ENCODE peak calls at places on chromosomes 5 and 9, in eight cellular contexts. V, E, G, K, I, A, Y and T are unnamed samples. For H3K9me3, the result is how much of the 10 kb centered on the place peaks cover.

GRCh38 chr9:76266649-76267627 is 127.3 kb downstream of the RFK start:
- DNase-seq in V (no peak), E (peak), G (no peak), K (no peak), I (no peak), A (no peak), Y (no peak), T (no peak)

GRCh38 chr9:128316421-128316820 is 5.8 kb downstream of the TRUB2 start:
- DNase-seq in V (no peak), E (no peak), G (no peak), K (no peak), I (no peak), A (no peak), Y (no peak), T (no peak)

GRCh38 chr5:55383254-55383653 is 75.5 kb downstream of the MTREX start:
- DNase-seq in V (no peak), E (no peak), G (no peak), K (no peak), I (no peak), A (no peak), Y (no peak), T (no peak)

GRCh38 chr9:126844085-126844484 is 16.4 kb upstream of the ZBTB34 start:
- DNase-seq in V (no peak), E (no peak), G (peak), K (no peak), I (no peak), A (peak), Y (no peak), T (no peak)

GRCh38 chr9:124721109-124721850 is 49.8 kb downstream of the NR6A1 start:
- DNase-seq in V (no peak), E (no peak), G (peak), K (no peak), I (no peak), A (peak), Y (no peak), T (no peak)

GRCh38 chr5:123460296-123460729 is 37.1 kb upstream of the CEP120 start:
- DNase-seq in V (no peak), E (peak), G (peak), K (peak), I (no peak), A (peak), Y (no peak), T (no peak)

GRCh38 chr5:142334548-142334947 is 9.7 kb upstream of the SPRY4 start:
- DNase-seq in V (no peak), E (no peak), G (no peak), K (no peak), I (no peak), A (no peak), Y (no peak), T (no peak)

GRCh38 chr5:117376748-117377147 is 802.1 kb upstream of the SEMA6A start:
- DNase-seq in V (no peak), E (no peak), G (no peak), K (no peak), I (no peak), A (no peak), Y (no peak), T (no peak)

GRCh38 chr9:37037744-37038640 is 3.9 kb upstream of the PAX5 start:
- DNase-seq in V (no peak), E (peak), G (peak), K (no peak), I (no peak), A (no peak), Y (no peak), T (no peak)

GRCh38 chr5:168301593-168302388 is 10.3 kb downstream of the WWC1 start:
- DNase-seq in V (peak), E (peak), G (no peak), K (peak), I (no peak), A (no peak), Y (no peak), T (no peak)

GRCh38 chr9:135093111-135093510 is 5.6 kb downstream of the OLFM1 start:
- DNase-seq in V (no peak), E (no peak), G (no peak), K (no peak), I (no peak), A (no peak), Y (no peak), T (no peak)

GRCh38 chr9:137301086-137301947 is 754 bp downstream of the NRARP start:
- DNase-seq in V (peak), E (peak), G (peak), K (peak), I (no peak), A (peak), Y (no peak), T (peak)

GRCh38 chr9:123406691-123407536 is 50.9 kb downstream of the CRB2 start:
- DNase-seq in V (no peak), E (no peak), G (peak), K (no peak), I (no peak), A (peak), Y (no peak), T (no peak)

GRCh38 chr9:123406016-123406415 is 50.0 kb downstream of the CRB2 start:
- DNase-seq in V (no peak), E (no peak), G (no peak), K (no peak), I (no peak), A (no peak), Y (no peak), T (no peak)

GRCh38 chr9:123410281-123410910 is 54.4 kb downstream of the CRB2 start:
- DNase-seq in V (no peak), E (no peak), G (no peak), K (no peak), I (no peak), A (no peak), Y (no peak), T (no peak)

GRCh38 chr9:123408313-123409266 is 52.6 kb downstream of the CRB2 start:
- DNase-seq in V (no peak), E (no peak), G (no peak), K (no peak), I (no peak), A (no peak), Y (no peak), T (no peak)

GRCh38 chr9:123407537-123407828 is 51.5 kb downstream of the CRB2 start:
- DNase-seq in V (no peak), E (no peak), G (no peak), K (no peak), I (no peak), A (no peak), Y (no peak), T (no peak)
- H3K27ac ChIP-seq in V (no peak), E (peak), G (no peak), K (no peak), I (no peak), A (no peak), Y (no peak), T (no peak)

GRCh38 chr9:26863074-26863473 is 29.5 kb downstream of the CAAP1 start:
- DNase-seq in V (no peak), E (peak), G (peak), K (no peak), I (no peak), A (no peak), Y (no peak), T (no peak)
- TF ChIP-seq CTCF in V (no peak), E (peak), G (peak), K (peak), I (peak), A (peak), Y (peak), T (no peak)

GRCh38 chr9:38109601-38110000 is 40.6 kb upstream of the SHB start:
- DNase-seq in V (no peak), E (no peak), G (no peak), K (no peak), I (no peak), A (no peak), Y (no peak), T (no peak)

GRCh38 chr9:38107811-38108304 is 38.8 kb upstream of the SHB start:
- DNase-seq in V (peak), E (peak), G (peak), K (no peak), I (no peak), A (peak), Y (no peak), T (peak)

GRCh38 chr9:38108326-38108725 is 39.3 kb upstream of the SHB start:
- DNase-seq in V (peak), E (no peak), G (no peak), K (no peak), I (no peak), A (no peak), Y (no peak), T (no peak)

GRCh38 chr9:38107405-38107804 is 38.4 kb upstream of the SHB start:
- DNase-seq in V (no peak), E (no peak), G (no peak), K (no peak), I (no peak), A (no peak), Y (no peak), T (no peak)

DNA sequence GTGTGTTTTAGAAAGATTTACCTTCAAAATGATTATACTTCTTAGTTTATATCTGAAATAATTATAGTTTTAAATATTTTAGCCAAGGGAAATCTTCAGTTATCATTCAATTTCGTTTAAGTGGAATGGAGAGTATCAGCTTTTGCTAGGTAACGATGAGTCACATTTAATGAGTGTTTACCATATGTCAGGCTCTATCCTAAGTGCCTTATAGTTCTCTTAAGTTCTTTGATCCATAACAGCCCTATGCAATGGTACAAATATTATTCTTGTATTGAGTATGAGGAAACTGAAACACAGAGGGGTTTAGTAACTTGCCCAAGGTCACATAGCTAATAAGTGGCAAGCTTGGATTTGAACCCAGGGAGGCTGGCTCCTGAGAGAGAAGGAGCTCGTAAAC is 37.5 kb upstream of the SHB start:
- DNase-seq in V (no peak), E (no peak), G (no peak), K (no peak), I (no peak), A (no peak), Y (no peak), T (no peak)
- H3K9me3 ChIP-seq in V (under half), E (under half), G (under half), K (under half), I (under half), A (under half), Y (under half), T (under half)

GRCh38 chr9:13146838-13147237 is 132.7 kb downstream of the MPDZ start:
- DNase-seq in V (no peak), E (no peak), G (no peak), K (no peak), I (no peak), A (no peak), Y (no peak), T (no peak)
- H3K27ac ChIP-seq in V (no peak), E (no peak), G (no peak), K (no peak), I (no peak), A (no peak), Y (no peak), T (no peak)

DNA sequence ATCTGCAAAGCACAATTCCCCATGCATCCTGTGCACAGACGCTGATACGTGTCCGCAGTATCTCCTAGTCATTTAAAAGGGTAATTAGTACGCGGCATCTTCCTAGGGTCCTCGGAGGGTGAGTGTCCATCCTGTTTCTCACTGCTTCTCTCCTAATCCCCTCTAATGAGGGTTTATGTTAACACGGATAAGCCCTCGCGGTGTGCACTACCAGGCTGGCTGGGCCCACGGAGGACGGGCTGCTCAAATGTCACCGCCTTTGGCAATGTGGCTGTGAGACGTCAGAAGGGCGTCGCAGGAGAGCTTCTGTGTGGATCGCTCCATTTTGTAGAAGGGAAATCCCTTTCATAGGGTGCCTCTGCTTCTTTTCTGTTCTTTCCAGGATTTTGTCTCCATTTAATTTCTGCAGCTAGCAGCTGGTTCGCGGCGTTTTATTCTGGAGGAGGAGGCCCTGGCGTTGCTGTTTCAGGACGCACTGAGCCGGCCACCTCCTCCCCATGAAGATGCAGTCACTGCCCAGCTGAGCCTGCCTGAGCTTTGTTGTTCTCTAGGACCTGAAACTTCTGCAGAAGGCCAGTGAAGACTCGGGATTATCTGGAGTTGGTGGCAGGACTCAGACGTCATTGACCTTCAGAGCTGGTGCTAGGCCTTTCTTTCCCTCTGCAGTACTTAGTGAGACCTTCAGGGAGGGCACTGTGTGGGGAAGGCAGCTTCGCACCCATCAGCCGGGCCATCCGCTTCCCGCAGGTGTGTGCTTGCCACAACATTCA is 326.0 kb upstream of the IRX1 start:
- DNase-seq in V (no peak), E (no peak), G (no peak), K (no peak), I (no peak), A (no peak), Y (no peak), T (no peak)
- TF ChIP-seq CTCF in V (no peak), E (no peak), G (no peak), K (no peak), I (no peak), A (no peak), Y (no peak), T (no peak)